ENCODE peak calls at places on chromosomes 11 and 22, in nine cellular contexts. One of them, this sample, is unnamed.

GRCh38 chr11:12979928-12980689 is 29.0 kb upstream of the RASSF10 start:
- DNase-seq in psoas muscle: no peak
- DNase-seq in left ventricle myocardium inferior: no peak
- DNase-seq in cardiac fibroblast: no peak
- DNase-seq in AG09309: no peak
- DNase-seq in thyroid gland: no peak
- DNase-seq in GM06990: no peak
- DNase-seq in mucosa of descending colon: no peak
- DNase-seq in GM12878: no peak
- DNase-seq in this sample: no peak

GRCh38 chr22:50317178-50317577 is 9.6 kb downstream of the DENND6B start:
- DNase-seq in AG09309: no peak
- DNase-seq in mucosa of descending colon: no peak
- DNase-seq in GM06990: no peak
- DNase-seq in thyroid gland: no peak
- DNase-seq in cardiac fibroblast: no peak
- DNase-seq in GM12878: no peak
- DNase-seq in left ventricle myocardium inferior: no peak
- DNase-seq in psoas muscle: no peak
- DNase-seq in this sample: no peak

GRCh38 chr11:70200212-70200844 is 2.8 kb upstream of the FADD start:
- DNase-seq in mucosa of descending colon: no peak
- DNase-seq in thyroid gland: no peak
- DNase-seq in psoas muscle: no peak
- DNase-seq in GM06990: no peak
- DNase-seq in cardiac fibroblast: no peak
- DNase-seq in AG09309: no peak
- DNase-seq in left ventricle myocardium inferior: no peak
- DNase-seq in GM12878: no peak
- DNase-seq in this sample: no peak

GRCh38 chr11:9313648-9314290 is 624 bp downstream of the TMEM41B start:
- DNase-seq in cardiac fibroblast: peak
- DNase-seq in AG09309: no peak
- DNase-seq in thyroid gland: peak
- DNase-seq in GM06990: no peak
- DNase-seq in left ventricle myocardium inferior: no peak
- DNase-seq in GM12878: no peak
- DNase-seq in mucosa of descending colon: no peak
- DNase-seq in psoas muscle: no peak
- DNase-seq in this sample: peak

GRCh38 chr22:37079668-37080171 is 28.2 kb downstream of the KCTD17 start:
- DNase-seq in AG09309: no peak
- DNase-seq in cardiac fibroblast: peak
- DNase-seq in mucosa of descending colon: no peak
- DNase-seq in GM12878: no peak
- DNase-seq in GM06990: no peak
- DNase-seq in psoas muscle: no peak
- DNase-seq in thyroid gland: peak
- DNase-seq in left ventricle myocardium inferior: no peak
- DNase-seq in this sample: peak

GRCh38 chr11:44568706-44569473 is 3.4 kb downstream of the CD82 start:
- DNase-seq in left ventricle myocardium inferior: peak
- DNase-seq in mucosa of descending colon: peak
- DNase-seq in GM06990: peak
- DNase-seq in cardiac fibroblast: peak
- DNase-seq in psoas muscle: peak
- DNase-seq in GM12878: peak
- DNase-seq in thyroid gland: peak
- DNase-seq in AG09309: peak
- DNase-seq in this sample: peak

GRCh38 chr11:31340903-31341572 is 28.5 kb downstream of the DCDC1 start:
- DNase-seq in left ventricle myocardium inferior: no peak
- DNase-seq in psoas muscle: no peak
- DNase-seq in GM12878: no peak
- DNase-seq in AG09309: no peak
- DNase-seq in GM06990: no peak
- DNase-seq in thyroid gland: no peak
- DNase-seq in cardiac fibroblast: peak
- DNase-seq in mucosa of descending colon: no peak
- DNase-seq in this sample: peak

GRCh38 chr11:124748100-124748418 is 4.0 kb downstream of the VSIG2 start:
- DNase-seq in GM06990: no peak
- DNase-seq in GM12878: no peak
- DNase-seq in cardiac fibroblast: no peak
- DNase-seq in AG09309: no peak
- DNase-seq in thyroid gland: peak
- DNase-seq in left ventricle myocardium inferior: no peak
- DNase-seq in mucosa of descending colon: no peak
- DNase-seq in psoas muscle: no peak
- DNase-seq in this sample: no peak

GRCh38 chr11:17258670-17259069 is 17.9 kb upstream of the NUCB2 start:
- DNase-seq in GM06990: no peak
- DNase-seq in left ventricle myocardium inferior: no peak
- DNase-seq in thyroid gland: no peak
- DNase-seq in GM12878: no peak
- DNase-seq in mucosa of descending colon: no peak
- DNase-seq in psoas muscle: no peak
- DNase-seq in AG09309: no peak
- DNase-seq in cardiac fibroblast: no peak
- DNase-seq in this sample: no peak

GRCh38 chr11:10824888-10825287 is 16.2 kb upstream of the EIF4G2 start:
- DNase-seq in AG09309: no peak
- DNase-seq in mucosa of descending colon: no peak
- DNase-seq in GM12878: no peak
- DNase-seq in cardiac fibroblast: no peak
- DNase-seq in psoas muscle: no peak
- DNase-seq in thyroid gland: no peak
- DNase-seq in GM06990: no peak
- DNase-seq in left ventricle myocardium inferior: no peak
- DNase-seq in this sample: no peak

DNA sequence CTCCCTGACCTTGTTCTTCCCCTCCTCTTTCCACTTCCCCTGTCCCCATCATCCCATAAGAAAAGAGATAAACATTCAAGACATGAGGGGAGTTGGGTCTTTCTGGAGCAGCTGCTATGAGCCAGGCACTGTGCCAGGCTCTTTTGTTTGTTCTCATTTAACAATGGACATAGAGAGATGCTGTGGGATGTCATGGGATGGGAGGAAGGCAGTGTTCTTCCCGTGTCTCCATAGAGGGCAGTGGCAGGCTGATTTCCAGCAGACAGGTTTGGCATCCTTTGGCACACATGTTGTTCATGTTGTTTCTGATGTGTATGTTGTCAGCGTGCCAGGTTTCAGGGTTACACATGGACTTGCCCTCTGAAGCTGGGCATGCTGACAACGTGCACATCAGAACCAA is 44.0 kb upstream of the NECTIN1 start:
- DNase-seq in psoas muscle: peak
- DNase-seq in left ventricle myocardium inferior: no peak
- DNase-seq in AG09309: no peak
- DNase-seq in GM12878: no peak
- DNase-seq in cardiac fibroblast: no peak
- DNase-seq in GM06990: no peak
- DNase-seq in thyroid gland: no peak
- DNase-seq in mucosa of descending colon: no peak
- DNase-seq in this sample: no peak
- TF ChIP-seq CTCF in psoas muscle: no peak
- TF ChIP-seq CTCF in left ventricle myocardium inferior: no peak
- TF ChIP-seq CTCF in AG09309: no peak
- TF ChIP-seq CTCF in GM12878: no peak
- TF ChIP-seq CTCF in cardiac fibroblast: no peak
- TF ChIP-seq CTCF in GM06990: no peak
- TF ChIP-seq CTCF in thyroid gland: no peak
- TF ChIP-seq CTCF in mucosa of descending colon: no peak
- TF ChIP-seq CTCF in this sample: no peak

GRCh38 chr11:22828373-22828772 is 1.2 kb downstream of the SVIP start:
- DNase-seq in mucosa of descending colon: no peak
- DNase-seq in psoas muscle: no peak
- DNase-seq in thyroid gland: no peak
- DNase-seq in GM06990: no peak
- DNase-seq in AG09309: no peak
- DNase-seq in left ventricle myocardium inferior: no peak
- DNase-seq in cardiac fibroblast: no peak
- DNase-seq in GM12878: no peak
- DNase-seq in this sample: no peak
- H3K4me3 ChIP-seq in mucosa of descending colon: no peak
- H3K4me3 ChIP-seq in psoas muscle: peak
- H3K4me3 ChIP-seq in thyroid gland: no peak
- H3K4me3 ChIP-seq in GM06990: peak
- H3K4me3 ChIP-seq in AG09309: no peak
- H3K4me3 ChIP-seq in left ventricle myocardium inferior: peak
- H3K4me3 ChIP-seq in cardiac fibroblast: no peak
- H3K4me3 ChIP-seq in GM12878: peak
- H3K4me3 ChIP-seq in this sample: peak

GRCh38 chr22:44355688-44356070 is 42.9 kb upstream of the SHISAL1 start:
- DNase-seq in left ventricle myocardium inferior: peak
- DNase-seq in GM06990: no peak
- DNase-seq in AG09309: no peak
- DNase-seq in psoas muscle: peak
- DNase-seq in cardiac fibroblast: no peak
- DNase-seq in mucosa of descending colon: peak
- DNase-seq in GM12878: no peak
- DNase-seq in thyroid gland: no peak
- DNase-seq in this sample: no peak

GRCh38 chr22:44359496-44360110 is 46.9 kb upstream of the SHISAL1 start:
- DNase-seq in AG09309: no peak
- DNase-seq in cardiac fibroblast: no peak
- DNase-seq in mucosa of descending colon: peak
- DNase-seq in GM06990: no peak
- DNase-seq in left ventricle myocardium inferior: no peak
- DNase-seq in GM12878: no peak
- DNase-seq in psoas muscle: peak
- DNase-seq in thyroid gland: no peak
- DNase-seq in this sample: no peak

GRCh38 chr22:44357962-44358553 is 45.3 kb upstream of the SHISAL1 start:
- DNase-seq in mucosa of descending colon: peak
- DNase-seq in GM06990: no peak
- DNase-seq in psoas muscle: peak
- DNase-seq in thyroid gland: peak
- DNase-seq in AG09309: no peak
- DNase-seq in left ventricle myocardium inferior: peak
- DNase-seq in cardiac fibroblast: no peak
- DNase-seq in GM12878: no peak
- DNase-seq in this sample: peak

GRCh38 chr22:44358723-44359440 is 46.1 kb upstream of the SHISAL1 start:
- DNase-seq in psoas muscle: peak
- DNase-seq in mucosa of descending colon: peak
- DNase-seq in GM06990: no peak
- DNase-seq in left ventricle myocardium inferior: peak
- DNase-seq in cardiac fibroblast: no peak
- DNase-seq in AG09309: no peak
- DNase-seq in thyroid gland: no peak
- DNase-seq in GM12878: no peak
- DNase-seq in this sample: no peak

GRCh38 chr22:44357296-44357961 is 44.7 kb upstream of the SHISAL1 start:
- DNase-seq in psoas muscle: peak
- DNase-seq in cardiac fibroblast: no peak
- DNase-seq in GM12878: no peak
- DNase-seq in mucosa of descending colon: peak
- DNase-seq in AG09309: no peak
- DNase-seq in thyroid gland: no peak
- DNase-seq in left ventricle myocardium inferior: peak
- DNase-seq in GM06990: no peak
- DNase-seq in this sample: no peak
- TF ChIP-seq CTCF in psoas muscle: no peak
- TF ChIP-seq CTCF in cardiac fibroblast: peak
- TF ChIP-seq CTCF in GM12878: no peak
- TF ChIP-seq CTCF in mucosa of descending colon: no peak
- TF ChIP-seq CTCF in AG09309: peak
- TF ChIP-seq CTCF in thyroid gland: no peak
- TF ChIP-seq CTCF in left ventricle myocardium inferior: no peak
- TF ChIP-seq CTCF in GM06990: no peak
- TF ChIP-seq CTCF in this sample: peak

DNA sequence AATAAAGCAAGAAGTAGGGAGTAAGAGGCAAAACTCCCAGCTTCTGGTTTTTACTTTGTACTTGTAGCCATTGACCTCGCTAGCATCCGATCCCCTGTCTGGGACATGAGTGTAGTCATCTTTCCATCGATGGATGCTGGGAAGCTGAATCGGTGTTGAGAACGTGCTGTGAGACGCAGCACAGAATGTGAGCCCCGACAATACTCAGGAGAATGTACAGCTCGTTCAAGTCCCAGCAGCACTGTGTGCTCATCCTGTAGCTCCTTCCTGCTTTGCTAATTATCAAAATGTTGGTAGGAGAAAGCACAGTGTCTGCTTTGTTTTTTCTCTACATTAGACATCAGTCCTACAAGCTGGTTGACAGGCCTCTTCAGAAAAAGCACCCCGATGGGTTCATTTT is 56.6 kb downstream of the JAM3 start:
- DNase-seq in AG09309: no peak
- DNase-seq in mucosa of descending colon: no peak
- DNase-seq in psoas muscle: no peak
- DNase-seq in GM12878: no peak
- DNase-seq in thyroid gland: no peak
- DNase-seq in left ventricle myocardium inferior: no peak
- DNase-seq in cardiac fibroblast: peak
- DNase-seq in GM06990: no peak
- DNase-seq in this sample: peak
- H3K4me3 ChIP-seq in AG09309: no peak
- H3K4me3 ChIP-seq in mucosa of descending colon: no peak
- H3K4me3 ChIP-seq in psoas muscle: peak
- H3K4me3 ChIP-seq in GM12878: no peak
- H3K4me3 ChIP-seq in thyroid gland: no peak
- H3K4me3 ChIP-seq in left ventricle myocardium inferior: peak
- H3K4me3 ChIP-seq in cardiac fibroblast: no peak
- H3K4me3 ChIP-seq in GM06990: no peak
- H3K4me3 ChIP-seq in this sample: peak

This sample was measured in fibroblast of pulmonary artery.